ENCODE peak calls at places on chromosomes 12 and 14, in five cellular contexts. E is kidney tubule cell; L is stimulated activated CD4-positive, alpha-beta T cell treated with anti-CD3 and anti-CD28 coated beads, Interleukin-2, amount 100 ng/mL, for 48 hours; H is neuronal stem cell; V is adipocyte. Z is an unnamed sample.

GRCh38 chr12:121765573-121765972 is 27.9 kb downstream of the RHOF start:
- DNase-seq in L (no peak), E (peak; percentile 67), H (no peak), V (peak; percentile 83), Z (no peak)

GRCh38 chr12:2457215-2458112 is 337.3 kb upstream of the FKBP4 start:
- DNase-seq in H (no peak), V (no peak), E (no peak), L (no peak), Z (no peak)

GRCh38 chr14:36284971-36285595 is 35.4 kb downstream of the MBIP start:
- DNase-seq in H (no peak), E (no peak), V (no peak), L (no peak), Z (no peak)

GRCh38 chr14:22448905-22449611 is 140.0 kb downstream of the DAD1 start:
- DNase-seq in V (peak; percentile 11), H (no peak), E (peak; percentile 49), L (no peak), Z (no peak)

GRCh38 chr12:54932691-54933090 is 51.9 kb downstream of the TESPA1 start:
- DNase-seq in E (peak; percentile 2), H (no peak), V (no peak), L (no peak), Z (peak; percentile 45)

GRCh38 chr14:33762462-33762861 is 188.4 kb downstream of the EGLN3 start:
- DNase-seq in L (no peak), V (no peak), E (no peak), H (no peak), Z (no peak)

GRCh38 chr12:29152223-29152868 is 3.3 kb downstream of the FAR2 start:
- DNase-seq in L (no peak), H (no peak), E (no peak), V (no peak), Z (peak; percentile 71)

GRCh38 chr12:26680724-26681455 is 152.1 kb downstream of the ITPR2 start:
- DNase-seq in E (no peak), L (no peak), V (peak; percentile 55), H (no peak), Z (no peak)

GRCh38 chr14:21384494-21384851 is 654 bp upstream of the SUPT16H start:
- DNase-seq in V (no peak), L (no peak), H (no peak), E (no peak), Z (no peak)

GRCh38 chr12:10562306-10562933 is 51.0 kb downstream of the MAGOHB start:
- DNase-seq in H (peak; percentile 18), E (peak; percentile 43), L (no peak), V (peak; percentile 78), Z (peak; percentile 36)

GRCh38 chr12:57868870-57869609 is 22.5 kb upstream of the CTDSP2 start:
- DNase-seq in E (no peak), V (no peak), H (no peak), L (no peak), Z (no peak)

GRCh38 chr12:62138527-62138926 is 121.7 kb upstream of the USP15 start:
- DNase-seq in V (no peak), L (no peak), H (no peak), E (no peak), Z (no peak)

GRCh38 chr12:51694146-51694545 is 103.1 kb downstream of the SCN8A start:
- DNase-seq in E (peak; percentile 7), V (no peak), L (no peak), H (no peak), Z (no peak)

GRCh38 chr14:23660290-23661226 is 24.4 kb downstream of the DHRS2 start:
- DNase-seq in E (no peak), H (no peak), L (no peak), V (no peak), Z (no peak)

GRCh38 chr14:82642425-82642824 is 1108.8 kb upstream of the SEL1L start:
- DNase-seq in H (no peak), V (no peak), L (no peak), E (peak; percentile 13), Z (peak; percentile 8)

GRCh38 chr12:24127919-24128721 is 178.7 kb upstream of the SOX5 start:
- DNase-seq in L (no peak), V (no peak), H (no peak), E (no peak), Z (no peak)

GRCh38 chr14:68144051-68144681 is 324.6 kb downstream of the RAD51B start:
- DNase-seq in H (no peak), L (no peak), E (peak; percentile 47), V (peak; percentile 53), Z (peak; percentile 13)

Z was measured in RPMI8226.